ENCODE peak calls at places on chromosomes 6 and 20, in six cellular contexts. V is stomach; D is cardiac muscle cell; K is thoracic aorta; T is pancreas; O is CD8-positive, alpha-beta T cell. Y is an unnamed sample.

GRCh38 chr6:156416392-156416791 is 360.8 kb upstream of the ARID1B start:
- DNase-seq in D (no peak), K (no peak), O (no peak), T (no peak), V (no peak), Y (no peak)

GRCh38 chr6:40654828-40655227 is 67.7 kb upstream of the LRFN2 start:
- DNase-seq in D (no peak), T (no peak), O (no peak), K (no peak), V (no peak), Y (no peak)

GRCh38 chr6:19454296-19454998 is 382.7 kb upstream of the ID4 start:
- DNase-seq in T (no peak), K (no peak), O (no peak), V (no peak), D (no peak), Y (no peak)

GRCh38 chr6:43763812-43764522 is 6.0 kb upstream of the VEGFA start:
- DNase-seq in V (no peak), K (no peak), T (no peak), O (no peak), D (no peak), Y (no peak)

GRCh38 chr6:21050930-21051329 is 516.7 kb downstream of the CDKAL1 start:
- DNase-seq in V (no peak), T (no peak), O (no peak), K (no peak), D (no peak), Y (no peak)

GRCh38 chr6:40326689-40327404 is 260.3 kb downstream of the LRFN2 start:
- DNase-seq in D (no peak), T (no peak), V (no peak), O (no peak), K (no peak), Y (no peak)

GRCh38 chr6:133446789-133447188 is 205.6 kb downstream of the EYA4 start:
- DNase-seq in O (no peak), T (no peak), K (no peak), V (no peak), D (no peak), Y (no peak)

GRCh38 chr20:38153401-38153800 is 11.7 kb downstream of the TGM2 start:
- DNase-seq in D (no peak), O (no peak), K (no peak), T (no peak), V (no peak), Y (no peak)

GRCh38 chr6:137191670-137192069 is 18.2 kb upstream of the IL22RA2 start:
- DNase-seq in V (no peak), T (no peak), K (no peak), D (no peak), O (no peak), Y (no peak)

GRCh38 chr6:31498748-31499147 is 803 bp downstream of the MICB start:
- DNase-seq in V (no peak), K (no peak), D (peak; percentile 6), T (no peak), O (no peak), Y (no peak)

GRCh38 chr6:147508871-147509608 is 550 bp downstream of the SAMD5 start:
- DNase-seq in D (peak; percentile 51), K (no peak), O (no peak), T (peak; percentile 60), V (no peak), Y (peak; percentile 23)

GRCh38 chr20:48294196-48294595 is 508.9 kb upstream of the SULF2 start:
- DNase-seq in K (no peak), O (no peak), T (no peak), V (no peak), D (no peak), Y (no peak)

GRCh38 chr6:107712523-107713213 is 111.4 kb downstream of the SCML4 start:
- DNase-seq in K (no peak), T (no peak), O (no peak), D (no peak), V (no peak), Y (no peak)

GRCh38 chr6:112037783-112038216 is 16.1 kb upstream of the CCN6 start:
- DNase-seq in O (no peak), K (peak; percentile 72), T (no peak), D (no peak), V (peak; percentile 28), Y (peak; percentile 47)

GRCh38 chr20:22688485-22688884 is 104.1 kb upstream of the FOXA2 start:
- DNase-seq in V (no peak), T (no peak), O (no peak), K (no peak), D (no peak), Y (no peak)

GRCh38 chr6:49888742-49889431 is 22.6 kb upstream of the CRISP1 start:
- DNase-seq in T (no peak), V (no peak), O (no peak), D (no peak), K (no peak), Y (no peak)

GRCh38 chr6:165106261-165106660 is 203.1 kb downstream of the C6orf118 start:
- DNase-seq in K (no peak), D (no peak), T (no peak), V (no peak), O (no peak), Y (no peak)

GRCh38 chr6:166595061-166595780 is 8.7 kb upstream of the RAMACL start:
- DNase-seq in K (no peak), O (no peak), V (no peak), T (no peak), D (no peak), Y (no peak)

GRCh38 chr20:59455392-59456341 is 148.7 kb upstream of the PHACTR3 start:
- DNase-seq in V (peak; percentile 56), D (peak; percentile 55), T (no peak), K (no peak), O (no peak), Y (peak; percentile 28)

GRCh38 chr20:37600486-37600885 is 72.8 kb upstream of the BLCAP start:
- DNase-seq in V (no peak), O (no peak), K (no peak), D (no peak), T (no peak), Y (no peak)

GRCh38 chr6:29737707-29738630 is 14.7 kb downstream of the HLA-F start:
- DNase-seq in V (peak; percentile 71), O (peak; percentile 55), T (no peak), D (peak; percentile 75), K (no peak), Y (peak; percentile 46)

GRCh38 chr6:158471339-158471738 is 88.6 kb upstream of the TMEM181 start:
- DNase-seq in D (no peak), K (no peak), V (no peak), T (no peak), O (no peak), Y (no peak)

GRCh38 chr6:132153221-132153896 is 202.2 kb upstream of the CCN2 start:
- DNase-seq in V (no peak), O (no peak), T (no peak), K (no peak), D (no peak), Y (no peak)

GRCh38 chr6:116382587-116382986 is 11.8 kb downstream of the DSE start:
- DNase-seq in T (no peak), V (no peak), D (no peak), K (no peak), O (no peak), Y (no peak)

GRCh38 chr6:96794980-96795379 is 42.3 kb downstream of the GPR63 start:
- DNase-seq in K (no peak), T (no peak), D (no peak), O (no peak), V (no peak), Y (no peak)

GRCh38 chr6:32624565-32624964 is 12.6 kb upstream of the HLA-DQA1 start:
- DNase-seq in O (no peak), V (no peak), D (no peak), K (no peak), T (no peak), Y (no peak)

GRCh38 chr6:32627249-32627648 is 10.0 kb upstream of the HLA-DQA1 start:
- DNase-seq in D (no peak), T (no peak), O (no peak), V (no peak), K (no peak), Y (no peak)

GRCh38 chr6:32623693-32624092 is 13.5 kb upstream of the HLA-DQA1 start:
- DNase-seq in V (no peak), D (no peak), K (no peak), T (no peak), O (no peak), Y (no peak)

GRCh38 chr6:32625137-32625536 is 12.1 kb upstream of the HLA-DQA1 start:
- DNase-seq in T (no peak), K (no peak), O (no peak), V (no peak), D (no peak), Y (no peak)

DNA sequence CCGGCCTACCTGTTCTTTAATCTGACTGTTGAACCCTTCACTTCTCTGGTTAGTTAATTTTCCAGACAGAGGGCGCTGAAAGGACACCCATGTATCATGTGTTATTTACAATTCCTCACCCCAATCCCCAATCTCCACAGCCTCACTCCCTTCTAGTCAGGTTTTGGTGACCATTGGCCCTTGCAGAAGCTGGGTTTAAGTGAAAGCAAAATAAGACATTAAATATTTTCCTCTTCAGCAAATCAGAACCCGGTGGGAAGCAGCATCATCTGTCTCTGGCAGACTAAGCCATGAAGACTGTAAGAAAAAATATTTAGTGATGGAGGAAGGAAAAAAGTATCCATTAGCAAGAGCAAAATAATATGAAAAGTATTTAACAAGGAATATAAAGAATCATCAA is 9.4 kb upstream of the HLA-DQA1 start:
- DNase-seq in V (peak; percentile 47), O (no peak), T (no peak), K (no peak), D (no peak), Y (peak; percentile 48)
- H3K4me1 ChIP-seq in V (no peaks in the 10 kb centered on the region), O (peaks cover 30% of the 10 kb centered on the region), T (no peaks in the 10 kb centered on the region), K (no peaks in the 10 kb centered on the region), D (no peaks in the 10 kb centered on the region), Y (no peaks in the 10 kb centered on the region)

DNA sequence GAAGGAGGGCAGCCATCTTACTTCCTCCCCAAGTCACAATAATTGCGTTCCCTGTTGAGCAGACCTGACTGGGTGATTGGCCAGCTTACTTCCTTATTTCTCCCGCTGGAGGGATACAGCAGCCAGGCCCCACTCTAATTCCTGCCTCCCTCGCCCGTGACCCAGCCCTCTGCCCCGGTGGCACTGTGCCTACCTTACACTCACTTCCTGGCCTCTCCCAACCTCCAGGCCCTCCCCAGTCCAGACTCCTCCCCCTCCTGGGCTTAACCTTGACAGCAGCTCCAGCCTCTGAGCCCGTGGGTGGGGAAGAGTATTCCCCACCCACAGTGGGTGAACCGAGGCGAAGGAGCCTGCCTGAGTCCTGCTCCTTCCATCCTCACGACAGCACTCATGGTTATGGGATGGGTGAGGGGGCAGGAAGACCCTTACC is 3.0 kb downstream of the BAK1 start:
- DNase-seq in D (no peak), T (no peak), V (peak; percentile 91), K (no peak), O (no peak), Y (peak; percentile 67)
- H3K4me3 ChIP-seq in D (no peak overlapping the region), T (no peak overlapping the region), V (no peak overlapping the region), K (no peak overlapping the region), O (no peak overlapping the region), Y (no peak overlapping the region)

DNA sequence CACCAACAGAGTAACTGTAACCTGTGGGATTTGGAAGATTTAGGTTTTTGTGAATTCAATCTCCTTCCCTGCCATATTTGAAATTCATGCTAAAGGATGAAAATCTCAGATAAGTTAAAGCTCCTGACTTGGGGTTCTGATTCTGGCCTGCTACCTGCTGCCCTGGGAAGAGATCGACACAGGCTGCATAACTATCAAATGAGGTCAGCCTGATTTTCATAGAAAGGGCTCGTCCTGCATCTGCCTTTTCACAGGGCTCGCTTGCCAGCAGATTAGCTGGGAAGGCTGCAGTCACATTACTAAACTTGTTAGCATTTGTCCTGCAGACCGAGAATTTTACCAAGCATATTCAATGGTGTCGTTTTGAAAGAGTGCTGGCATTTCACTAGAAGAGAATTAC is 14.6 kb downstream of the GCLC start:
- DNase-seq in D (peak; percentile 61), V (no peak), T (no peak), O (no peak), K (no peak), Y (no peak)
- H3K4me1 ChIP-seq in D (peaks cover 49% of the 10 kb centered on the region), V (peaks cover 18% of the 10 kb centered on the region), T (peaks cover 26% of the 10 kb centered on the region), O (no peaks in the 10 kb centered on the region), K (no peaks in the 10 kb centered on the region), Y (peaks cover 63% of the 10 kb centered on the region)

GRCh38 chr20:63856111-63856511 is 5.2 kb upstream of the ABHD16B start:
- DNase-seq in V (no peak), K (no peak), T (no peak), O (no peak), D (no peak), Y (no peak)
- H3K4me3 ChIP-seq in V (no peak overlapping the region), K (no peak overlapping the region), T (no peak overlapping the region), O (no peak overlapping the region), D (no peak overlapping the region), Y (no peak overlapping the region)